ENCODE peak calls at places on chromosomes 2 and 18, in eight cellular contexts. V, N, U, O, L, J, R and F are unnamed samples. For H3K4me1 and H3K27me3, the result is how much of the 10 kb centered on the place peaks cover.

GRCh38 chr2:212536385-212537310 is 2.0 kb downstream of the ERBB4 start:
- DNase-seq in V (peak), N (peak), U (peak), O (peak), L (no peak), J (no peak), R (peak), F (peak)

GRCh38 chr2:134402385-134402784 is 148.5 kb downstream of the MGAT5 start:
- DNase-seq in V (no peak), N (no peak), U (no peak), O (peak), L (no peak), J (peak), R (peak), F (no peak)

GRCh38 chr18:69819460-69819859 is 128.2 kb downstream of the CD226 start:
- DNase-seq in V (no peak), N (no peak), U (no peak), O (no peak), L (no peak), J (no peak), R (no peak), F (no peak)

GRCh38 chr2:168348076-168348475 is 100.7 kb upstream of the STK39 start:
- DNase-seq in V (peak), N (peak), U (peak), O (peak), L (no peak), J (peak), R (peak), F (peak)

GRCh38 chr2:196987654-196988364 is 61.3 kb upstream of the PGAP1 start:
- DNase-seq in V (no peak), N (peak), U (no peak), O (peak), L (no peak), J (peak), R (peak), F (no peak)

GRCh38 chr2:66573412-66573811 is 138.5 kb downstream of the MEIS1 start:
- DNase-seq in V (peak), N (peak), U (no peak), O (no peak), L (no peak), J (peak), R (no peak), F (peak)

GRCh38 chr2:181252248-181253148 is 204.7 kb upstream of the ITGA4 start:
- DNase-seq in V (no peak), N (no peak), U (no peak), O (no peak), L (no peak), J (no peak), R (no peak), F (no peak)

GRCh38 chr2:224518806-224519580 is 66.2 kb downstream of the CUL3 start:
- DNase-seq in V (no peak), N (peak), U (no peak), O (peak), L (no peak), J (peak), R (peak), F (no peak)

GRCh38 chr2:129144082-129144791 is 825.6 kb upstream of the HS6ST1 start:
- DNase-seq in V (no peak), N (no peak), U (no peak), O (no peak), L (no peak), J (no peak), R (no peak), F (no peak)

GRCh38 chr2:102480273-102480672 is 7.2 kb downstream of the SLC9A4 start:
- DNase-seq in V (no peak), N (no peak), U (no peak), O (no peak), L (no peak), J (no peak), R (no peak), F (no peak)

GRCh38 chr2:74457549-74458131 is 598 bp upstream of the WBP1 start:
- DNase-seq in V (peak), N (peak), U (peak), O (peak), L (no peak), J (no peak), R (peak), F (peak)

GRCh38 chr2:8697190-8697589 is 15.3 kb downstream of the ID2 start:
- DNase-seq in V (no peak), N (no peak), U (no peak), O (no peak), L (no peak), J (no peak), R (no peak), F (no peak)

GRCh38 chr2:75055820-75056675 is 97.6 kb downstream of the POLE4 start:
- DNase-seq in V (peak), N (peak), U (no peak), O (no peak), L (peak), J (peak), R (peak), F (peak)

GRCh38 chr18:36532394-36532793 is 234.9 kb downstream of the FHOD3 start:
- DNase-seq in V (no peak), N (no peak), U (no peak), O (no peak), L (no peak), J (peak), R (peak), F (no peak)

GRCh38 chr18:41972067-41973000 is 17.3 kb downstream of the PIK3C3 start:
- DNase-seq in V (no peak), N (no peak), U (no peak), O (no peak), L (no peak), J (no peak), R (no peak), F (no peak)

GRCh38 chr18:26386002-26386401 is 159.8 kb downstream of the TAF4B start:
- DNase-seq in V (no peak), N (no peak), U (no peak), O (peak), L (no peak), J (peak), R (peak), F (no peak)

GRCh38 chr18:31513189-31513907 is 15.4 kb downstream of the DSG2 start:
- DNase-seq in V (no peak), N (peak), U (no peak), O (peak), L (no peak), J (peak), R (no peak), F (peak)

GRCh38 chr2:42835577-42836371 is 43.4 kb upstream of the HAAO start:
- DNase-seq in V (no peak), N (peak), U (no peak), O (peak), L (no peak), J (peak), R (peak), F (no peak)

GRCh38 chr2:1170241-1170640 is 219.6 kb downstream of the SNTG2 start:
- DNase-seq in V (no peak), N (no peak), U (no peak), O (no peak), L (no peak), J (no peak), R (no peak), F (no peak)

GRCh38 chr2:185955050-185955449 is 216.4 kb downstream of the FSIP2 start:
- DNase-seq in V (no peak), N (no peak), U (no peak), O (no peak), L (no peak), J (no peak), R (no peak), F (no peak)

GRCh38 chr18:69956037-69956436 is 8.4 kb upstream of the CD226 start:
- DNase-seq in V (no peak), N (no peak), U (no peak), O (peak), L (no peak), J (no peak), R (no peak), F (no peak)

GRCh38 chr2:98608962-98609604 is 694 bp downstream of the UNC50 start:
- DNase-seq in V (no peak), N (peak), U (no peak), O (peak), L (no peak), J (peak), R (peak), F (peak)

GRCh38 chr2:127049927-127050802 is 56.8 kb downstream of the BIN1 start:
- DNase-seq in V (peak), N (peak), U (peak), O (peak), L (peak), J (peak), R (peak), F (peak)

GRCh38 chr2:47595690-47596089 is 187.3 kb upstream of the MSH6 start:
- DNase-seq in V (no peak), N (no peak), U (no peak), O (no peak), L (peak), J (no peak), R (peak), F (no peak)

GRCh38 chr2:10514287-10514686 is 66.2 kb upstream of the ODC1 start:
- DNase-seq in V (no peak), N (no peak), U (no peak), O (no peak), L (no peak), J (no peak), R (no peak), F (peak)

GRCh38 chr2:199874209-199874608 is 23.2 kb upstream of the FTCDNL1 start:
- DNase-seq in V (no peak), N (no peak), U (no peak), O (no peak), L (no peak), J (no peak), R (no peak), F (no peak)

GRCh38 chr2:23330214-23330613 is 54.8 kb upstream of the KLHL29 start:
- DNase-seq in V (peak), N (peak), U (peak), O (peak), L (peak), J (peak), R (peak), F (peak)

GRCh38 chr2:186979439-186980116 is 130.6 kb upstream of the ZSWIM2 start:
- DNase-seq in V (no peak), N (no peak), U (no peak), O (no peak), L (no peak), J (no peak), R (no peak), F (no peak)

GRCh38 chr2:69054431-69054830 is 41.5 kb downstream of the ANTXR1 start:
- DNase-seq in V (no peak), N (no peak), U (no peak), O (no peak), L (no peak), J (no peak), R (no peak), F (no peak)

GRCh38 chr2:127560201-127560928 is 24.9 kb downstream of the MYO7B start:
- DNase-seq in V (no peak), N (no peak), U (no peak), O (no peak), L (no peak), J (no peak), R (peak), F (no peak)

GRCh38 chr2:84906108-84906899 is 848 bp downstream of the TMSB10 start:
- DNase-seq in V (no peak), N (no peak), U (no peak), O (no peak), L (no peak), J (no peak), R (peak), F (peak)

GRCh38 chr2:176763871-176764404 is 448.7 kb upstream of the HNRNPA3 start:
- DNase-seq in V (peak), N (peak), U (peak), O (no peak), L (peak), J (no peak), R (no peak), F (peak)
- H3K4me1 ChIP-seq in V (under half), N (under half), U (under half), O (under half), L (under half), J (under half), R (under half), F (under half)

DNA sequence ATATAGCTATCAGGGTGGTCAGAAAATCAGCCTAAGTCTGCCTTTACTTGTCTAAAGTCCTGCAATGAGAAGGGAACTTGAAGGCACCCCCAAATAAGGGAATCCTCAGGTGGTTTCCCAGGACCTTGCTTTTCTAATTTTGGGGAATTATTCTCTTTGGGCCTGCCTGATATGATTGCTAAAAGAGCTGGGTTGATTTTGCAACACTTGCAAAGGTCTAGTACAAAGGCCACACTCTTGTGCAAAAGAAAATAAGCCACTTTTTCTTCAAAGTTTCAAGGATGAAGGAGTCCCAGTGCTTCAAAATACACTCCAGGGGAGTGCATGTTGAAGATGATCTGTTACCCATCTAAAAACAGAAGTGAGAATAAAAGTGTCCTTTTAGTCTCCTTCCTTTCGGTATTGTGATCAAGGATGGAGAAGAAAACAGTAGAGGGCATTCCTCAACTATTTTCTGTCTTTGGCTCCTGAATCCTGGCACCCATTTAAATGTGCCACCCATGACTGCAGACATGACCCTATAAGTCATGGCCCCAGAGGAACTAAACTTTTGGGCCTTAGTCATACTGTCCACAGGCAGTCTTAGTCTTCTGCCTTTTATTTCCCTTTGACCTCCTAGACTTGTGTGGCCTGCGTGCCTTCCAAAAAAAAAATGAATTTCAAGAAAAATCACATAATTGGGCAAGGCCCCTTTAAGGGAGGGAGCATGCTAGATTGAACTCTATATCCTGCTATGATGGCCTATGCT is 5.1 kb downstream of the SULT1C3 start:
- DNase-seq in V (no peak), N (no peak), U (no peak), O (no peak), L (no peak), J (no peak), R (peak), F (no peak)
- H3K27me3 ChIP-seq in V (under half), N (under half), U (under half), O (under half), L (under half), J (under half), R (under half), F (under half)

GRCh38 chr2:65231892-65232477 is 4.4 kb downstream of the ACTR2 start:
- DNase-seq in V (no peak), N (peak), U (no peak), O (peak), L (no peak), J (peak), R (peak), F (no peak)
- H3K9ac ChIP-seq in V (no peak), N (no peak), U (no peak), O (peak), L (no peak), J (peak), R (no peak), F (no peak)

GRCh38 chr2:241315879-241316700 is at the start of gene SEPTIN2:
- DNase-seq in V (no peak), N (peak), U (no peak), O (peak), L (no peak), J (peak), R (peak), F (peak)

GRCh38 chr2:241317391-241317790 is 1.7 kb downstream of the SEPTIN2 start:
- DNase-seq in V (no peak), N (no peak), U (no peak), O (no peak), L (no peak), J (no peak), R (peak), F (no peak)

GRCh38 chr2:241314933-241315182 is 614 bp downstream of the HDLBP start:
- DNase-seq in V (no peak), N (no peak), U (no peak), O (no peak), L (no peak), J (no peak), R (no peak), F (no peak)

GRCh38 chr2:241315183-241315878 is at the start of gene HDLBP:
- DNase-seq in V (peak), N (peak), U (peak), O (peak), L (peak), J (peak), R (peak), F (peak)

GRCh38 chr2:241316825-241317224 is 1.1 kb downstream of the SEPTIN2 start:
- DNase-seq in V (no peak), N (no peak), U (no peak), O (no peak), L (no peak), J (no peak), R (peak), F (no peak)
- H3K4me1 ChIP-seq in V (under half), N (under half), U (under half), O (under half), L (under half), J (under half), R (half or more), F (under half)

GRCh38 chr2:108936868-108937265 is 52.2 kb downstream of the EDAR start:
- DNase-seq in V (no peak), N (no peak), U (no peak), O (no peak), L (no peak), J (no peak), R (no peak), F (no peak)
- H3K27me3 ChIP-seq in V (under half), N (under half), U (under half), O (half or more), L (under half), J (half or more), R (half or more), F (under half)